ENCODE peak calls at places on chromosome 18, in five cellular contexts. F is psoas muscle, S is stomach, G is endodermal cell, O is right cardiac atrium. X is an unnamed sample. For H3K4me1, the result is how much of the 10 kb centered on the place peaks cover.

GRCh38 chr18:37501136-37501535 is 64.5 kb downstream of the CELF4 start:
- DNase-seq in F (no peak), S (no peak), G (no peak), O (no peak), X (no peak)

GRCh38 chr18:23209031-23209430 is 73.7 kb downstream of the CABLES1 start:
- DNase-seq in F (no peak), S (no peak), G (no peak), O (no peak), X (no peak)

GRCh38 chr18:55967019-55967418 is 379.0 kb upstream of the TCF4 start:
- DNase-seq in F (no peak), S (no peak), G (no peak), O (no peak), X (no peak)

GRCh38 chr18:43563780-43564179 is 286.5 kb upstream of the SYT4 start:
- DNase-seq in F (no peak), S (peak), G (peak), O (peak), X (no peak)

GRCh38 chr18:76903386-76903785 is 81.0 kb downstream of the ZNF236 start:
- DNase-seq in F (no peak), S (no peak), G (no peak), O (no peak), X (no peak)

GRCh38 chr18:78729099-78729467 is 250.5 kb upstream of the SALL3 start:
- DNase-seq in F (no peak), S (peak), G (peak), O (no peak), X (peak)

GRCh38 chr18:48151421-48152095 is 221.1 kb upstream of the SMAD2 start:
- DNase-seq in F (no peak), S (peak), G (peak), O (no peak), X (no peak)

GRCh38 chr18:54004828-54005227 is 219.6 kb downstream of the MBD2 start:
- DNase-seq in F (no peak), S (no peak), G (peak), O (peak), X (no peak)

GRCh38 chr18:3869848-3870247 is 419.9 kb downstream of the TGIF1 start:
- DNase-seq in F (no peak), S (no peak), G (no peak), O (no peak), X (no peak)

GRCh38 chr18:3498705-3499451 is 48.9 kb downstream of the TGIF1 start:
- DNase-seq in F (no peak), S (peak), G (peak), O (peak), X (peak)

GRCh38 chr18:72848534-72849237 is 19.1 kb downstream of the NETO1 start:
- DNase-seq in F (no peak), S (no peak), G (no peak), O (no peak), X (no peak)

GRCh38 chr18:2948038-2948437 is 64.9 kb downstream of the LPIN2 start:
- DNase-seq in F (no peak), S (no peak), G (peak), O (no peak), X (no peak)

GRCh38 chr18:79216176-79216575 is 147.0 kb downstream of the ATP9B start:
- DNase-seq in F (no peak), S (no peak), G (no peak), O (no peak), X (no peak)

GRCh38 chr18:79242246-79242645 is 153.5 kb upstream of the NFATC1 start:
- DNase-seq in F (no peak), S (no peak), G (no peak), O (no peak), X (no peak)

GRCh38 chr18:21684731-21685130 is 19.8 kb downstream of the ABHD3 start:
- DNase-seq in F (no peak), S (no peak), G (no peak), O (no peak), X (no peak)
- H3K4me1 ChIP-seq in F (under half), S (under half), G (under half), O (under half), X (under half)

GRCh38 chr18:9403795-9404564 is 69.4 kb downstream of the TWSG1 start:
- DNase-seq in F (no peak), S (no peak), G (peak), O (peak), X (peak)
- H3K4me3 ChIP-seq in F (peak), S (no peak), G (no peak), O (peak), X (no peak)

GRCh38 chr18:74796928-74797576 is 199.4 kb downstream of the ZNF407 start:
- DNase-seq in F (no peak), S (no peak), G (no peak), O (no peak), X (no peak)
- H3K27ac ChIP-seq in F (peak), S (no peak), G (no peak), O (peak), X (no peak)

GRCh38 chr18:34659579-34660517 is 50.2 kb upstream of the DTNA start:
- DNase-seq in F (peak), S (peak), G (peak), O (peak), X (peak)
- H3K4me1 ChIP-seq in F (half or more), S (under half), G (under half), O (under half), X (under half)

DNA sequence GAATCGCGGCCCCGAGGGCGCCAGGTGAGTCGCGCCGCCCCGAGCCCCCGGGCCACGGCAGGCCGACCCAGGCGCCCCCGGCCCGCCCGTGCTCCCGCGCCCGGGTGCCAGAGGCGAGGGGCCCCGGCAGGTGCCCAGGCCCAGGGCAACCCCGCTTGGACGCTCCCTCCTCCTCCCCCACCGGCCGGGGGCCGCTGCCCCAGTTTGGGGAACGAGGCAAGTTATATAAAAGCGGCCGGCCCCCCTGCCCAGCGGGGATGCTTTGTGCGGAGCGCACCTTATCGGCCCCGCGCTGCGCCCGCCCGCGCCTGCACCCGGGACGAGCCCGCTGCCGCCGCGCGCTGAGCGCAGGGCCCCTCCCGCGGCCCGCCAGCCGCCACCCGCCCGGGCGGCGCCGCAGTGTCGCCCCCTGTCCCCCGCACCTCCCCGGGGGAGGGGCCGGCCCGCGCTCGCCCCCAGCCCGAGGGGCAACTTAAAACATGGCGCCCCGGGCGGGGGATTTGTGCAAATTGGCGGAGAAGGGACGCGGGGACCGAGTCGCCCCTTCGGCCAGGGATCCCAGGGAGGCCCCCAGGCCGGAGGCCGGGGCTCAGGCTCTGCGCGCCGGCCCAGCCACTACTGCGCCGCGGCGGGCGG is 643 bp downstream of the EPB41L3 start:
- DNase-seq in F (peak), S (no peak), G (peak), O (peak), X (peak)
- H3K4me3 ChIP-seq in F (peak), S (peak), G (peak), O (peak), X (peak)

DNA sequence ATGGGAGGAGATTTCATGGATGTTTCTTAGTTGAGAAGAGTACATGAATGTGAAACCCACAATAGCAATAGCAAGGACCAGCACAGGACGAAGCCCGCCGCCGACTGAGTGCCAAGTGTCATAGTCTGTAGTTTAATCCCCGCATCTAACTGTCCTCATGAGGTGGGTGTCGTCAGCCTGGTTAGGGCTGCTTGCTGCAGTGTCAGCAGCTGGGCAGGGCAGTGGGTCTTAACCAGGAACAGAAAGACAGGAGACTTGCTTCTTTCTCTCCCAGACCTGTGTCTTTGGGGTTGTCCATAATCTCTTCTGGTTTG is 146.6 kb downstream of the VAPA start:
- DNase-seq in F (no peak), S (no peak), G (no peak), O (peak), X (no peak)
- H3K27ac ChIP-seq in F (no peak), S (peak), G (no peak), O (peak), X (no peak)

DNA sequence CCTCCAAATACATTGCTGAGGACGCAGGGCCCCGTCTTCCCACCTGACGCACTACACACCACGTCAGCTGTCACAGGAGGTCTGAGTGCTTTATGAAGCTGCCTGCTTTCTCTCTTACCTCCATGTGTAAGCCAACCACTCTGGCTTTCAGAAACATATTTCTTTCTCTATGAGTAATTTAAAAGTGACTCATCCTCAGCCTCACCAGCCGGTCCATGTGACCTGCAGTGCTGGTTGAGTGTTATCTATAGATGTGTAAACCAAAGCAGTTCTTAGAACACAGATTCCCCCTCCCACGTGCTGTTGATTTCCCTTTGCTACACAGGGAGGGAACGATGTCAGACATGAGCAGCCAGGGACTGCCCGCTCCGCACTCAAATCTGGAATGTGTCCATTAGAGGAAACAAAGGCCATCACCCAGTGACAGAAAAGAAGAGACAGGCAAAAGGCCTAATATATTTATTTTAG is 157.8 kb downstream of the BCL2 start:
- DNase-seq in F (peak), S (peak), G (no peak), O (no peak), X (peak)
- H3K4me1 ChIP-seq in F (under half), S (under half), G (under half), O (under half), X (under half)

GRCh38 chr18:44680271-44681038 is at the start of gene SETBP1:
- DNase-seq in F (peak), S (peak), G (peak), O (peak), X (peak)

GRCh38 chr18:44679056-44679911 is 1.4 kb upstream of the SETBP1 start:
- DNase-seq in F (peak), S (peak), G (peak), O (peak), X (peak)

GRCh38 chr18:44677933-44678332 is 2.8 kb upstream of the SETBP1 start:
- DNase-seq in F (no peak), S (no peak), G (no peak), O (no peak), X (no peak)

GRCh38 chr18:44679912-44680270 is 797 bp upstream of the SETBP1 start:
- DNase-seq in F (peak), S (peak), G (peak), O (peak), X (peak)

GRCh38 chr18:44678725-44679055 is 2.0 kb upstream of the SETBP1 start:
- DNase-seq in F (no peak), S (no peak), G (no peak), O (no peak), X (no peak)
- H3K4me3 ChIP-seq in F (peak), S (peak), G (peak), O (no peak), X (no peak)

GRCh38 chr18:51523671-51524070 is 326.2 kb upstream of the MEX3C start:
- DNase-seq in F (no peak), S (no peak), G (no peak), O (no peak), X (no peak)

GRCh38 chr18:51520676-51521180 is 323.2 kb upstream of the MEX3C start:
- DNase-seq in F (no peak), S (no peak), G (no peak), O (no peak), X (no peak)

GRCh38 chr18:51525453-51526225 is 328.2 kb upstream of the MEX3C start:
- DNase-seq in F (no peak), S (no peak), G (no peak), O (no peak), X (no peak)

GRCh38 chr18:51522338-51522737 is 324.9 kb upstream of the MEX3C start:
- DNase-seq in F (no peak), S (no peak), G (peak), O (no peak), X (no peak)

DNA sequence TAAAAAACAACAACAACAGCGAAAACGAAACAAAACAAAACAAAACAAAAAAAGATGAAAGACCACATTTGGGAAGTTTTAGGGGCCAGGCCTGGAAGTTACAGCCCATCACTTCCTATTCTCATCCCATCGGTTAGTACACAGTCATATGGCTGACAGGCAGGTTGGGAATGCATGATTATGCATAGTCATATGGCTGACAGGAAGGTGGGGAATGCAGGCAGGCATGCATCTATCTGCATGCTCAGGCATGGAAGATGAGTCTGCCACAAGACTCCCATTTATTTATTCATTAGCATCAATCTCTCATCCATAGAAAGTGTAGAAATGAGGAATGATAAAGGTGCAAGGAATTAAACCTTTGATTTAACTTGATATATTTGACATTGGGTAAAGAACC is 325.3 kb upstream of the MEX3C start:
- DNase-seq in F (no peak), S (no peak), G (no peak), O (no peak), X (no peak)
- H3K27ac ChIP-seq in F (no peak), S (no peak), G (no peak), O (no peak), X (no peak)

GRCh38 chr18:44729631-44730101 is 49.0 kb downstream of the SETBP1 start:
- DNase-seq in F (no peak), S (no peak), G (peak), O (no peak), X (no peak)
- H3K4me1 ChIP-seq in F (under half), S (under half), G (under half), O (under half), X (under half)

X was measured in aorta.